ENCODE peak calls at places on chromosomes 12 and 14, in nine cellular contexts. One of them, this sample, is unnamed.
A peak's percentile ranks its signal among the peaks of the same experiment; 100 is the strongest.

GRCh38 chr14:33186656-33187055 is 248.0 kb downstream of the NPAS3 start:
- DNase-seq in NCI-H1436 treated with DMSO at 0.1 percent for 48 hours: no peak
- DNase-seq in stimulated activated naive B cell treated with anti-CD40 and anti-IgM and Interleukin-4, amounts not matched to agents 10 μg/mL and 1 μg/mL and 100 μg/mL, for 72 hours: no peak
- DNase-seq in left ventricle myocardium superior: no peak
- DNase-seq in HCT116: no peak
- DNase-seq in ecto neural progenitor cell: no peak
- DNase-seq in Daoy: no peak
- DNase-seq in NCI-H1694: no peak
- DNase-seq in neural crest cell: no peak
- DNase-seq in this sample: no peak

GRCh38 chr14:59870277-59871165 is at the start of gene RTN1:
- DNase-seq in NCI-H1436 treated with DMSO at 0.1 percent for 48 hours: peak; percentile 6
- DNase-seq in stimulated activated naive B cell treated with anti-CD40 and anti-IgM and Interleukin-4, amounts not matched to agents 10 μg/mL and 1 μg/mL and 100 μg/mL, for 72 hours: no peak
- DNase-seq in left ventricle myocardium superior: peak; percentile 73
- DNase-seq in HCT116: no peak
- DNase-seq in ecto neural progenitor cell: peak; percentile 83
- DNase-seq in Daoy: peak; percentile 77
- DNase-seq in NCI-H1694: peak; percentile 46
- DNase-seq in neural crest cell: peak; percentile 60
- DNase-seq in this sample: peak; percentile 89

GRCh38 chr12:34400986-34401658 is 378.8 kb downstream of the ALG10 start:
- DNase-seq in NCI-H1436 treated with DMSO at 0.1 percent for 48 hours: no peak
- DNase-seq in stimulated activated naive B cell treated with anti-CD40 and anti-IgM and Interleukin-4, amounts not matched to agents 10 μg/mL and 1 μg/mL and 100 μg/mL, for 72 hours: peak; percentile 0
- DNase-seq in left ventricle myocardium superior: peak; percentile 5
- DNase-seq in HCT116: no peak
- DNase-seq in ecto neural progenitor cell: peak; percentile 24
- DNase-seq in Daoy: no peak
- DNase-seq in NCI-H1694: no peak
- DNase-seq in neural crest cell: no peak
- DNase-seq in this sample: no peak

GRCh38 chr12:105444809-105445102 is 114.3 kb downstream of the C12orf75 start:
- DNase-seq in NCI-H1436 treated with DMSO at 0.1 percent for 48 hours: no peak
- DNase-seq in stimulated activated naive B cell treated with anti-CD40 and anti-IgM and Interleukin-4, amounts not matched to agents 10 μg/mL and 1 μg/mL and 100 μg/mL, for 72 hours: no peak
- DNase-seq in left ventricle myocardium superior: no peak
- DNase-seq in HCT116: no peak
- DNase-seq in ecto neural progenitor cell: no peak
- DNase-seq in Daoy: no peak
- DNase-seq in NCI-H1694: no peak
- DNase-seq in neural crest cell: no peak
- DNase-seq in this sample: no peak

GRCh38 chr14:102280376-102280962 is 24.5 kb downstream of the MOK start:
- DNase-seq in NCI-H1436 treated with DMSO at 0.1 percent for 48 hours: no peak
- DNase-seq in stimulated activated naive B cell treated with anti-CD40 and anti-IgM and Interleukin-4, amounts not matched to agents 10 μg/mL and 1 μg/mL and 100 μg/mL, for 72 hours: no peak
- DNase-seq in left ventricle myocardium superior: no peak
- DNase-seq in HCT116: no peak
- DNase-seq in ecto neural progenitor cell: no peak
- DNase-seq in Daoy: peak; percentile 98
- DNase-seq in NCI-H1694: no peak
- DNase-seq in neural crest cell: no peak
- DNase-seq in this sample: no peak

GRCh38 chr12:26434299-26434915 is 239.0 kb downstream of the SSPN start:
- DNase-seq in NCI-H1436 treated with DMSO at 0.1 percent for 48 hours: no peak
- DNase-seq in stimulated activated naive B cell treated with anti-CD40 and anti-IgM and Interleukin-4, amounts not matched to agents 10 μg/mL and 1 μg/mL and 100 μg/mL, for 72 hours: peak; percentile 25
- DNase-seq in left ventricle myocardium superior: no peak
- DNase-seq in HCT116: peak; percentile 61
- DNase-seq in ecto neural progenitor cell: no peak
- DNase-seq in Daoy: peak; percentile 61
- DNase-seq in NCI-H1694: peak; percentile 50
- DNase-seq in neural crest cell: no peak
- DNase-seq in this sample: peak; percentile 56

GRCh38 chr12:6110006-6110405 is 14.5 kb downstream of the VWF start:
- DNase-seq in NCI-H1436 treated with DMSO at 0.1 percent for 48 hours: no peak
- DNase-seq in stimulated activated naive B cell treated with anti-CD40 and anti-IgM and Interleukin-4, amounts not matched to agents 10 μg/mL and 1 μg/mL and 100 μg/mL, for 72 hours: no peak
- DNase-seq in left ventricle myocardium superior: no peak
- DNase-seq in HCT116: no peak
- DNase-seq in ecto neural progenitor cell: no peak
- DNase-seq in Daoy: peak; percentile 37
- DNase-seq in NCI-H1694: no peak
- DNase-seq in neural crest cell: no peak
- DNase-seq in this sample: no peak

GRCh38 chr14:60757617-60758016 is 23.1 kb downstream of the MNAT1 start:
- DNase-seq in NCI-H1436 treated with DMSO at 0.1 percent for 48 hours: no peak
- DNase-seq in stimulated activated naive B cell treated with anti-CD40 and anti-IgM and Interleukin-4, amounts not matched to agents 10 μg/mL and 1 μg/mL and 100 μg/mL, for 72 hours: no peak
- DNase-seq in left ventricle myocardium superior: no peak
- DNase-seq in HCT116: no peak
- DNase-seq in ecto neural progenitor cell: no peak
- DNase-seq in Daoy: no peak
- DNase-seq in NCI-H1694: no peak
- DNase-seq in neural crest cell: no peak
- DNase-seq in this sample: no peak

GRCh38 chr12:13094349-13094748 is 9.1 kb downstream of the GSG1 start:
- DNase-seq in NCI-H1436 treated with DMSO at 0.1 percent for 48 hours: no peak
- DNase-seq in stimulated activated naive B cell treated with anti-CD40 and anti-IgM and Interleukin-4, amounts not matched to agents 10 μg/mL and 1 μg/mL and 100 μg/mL, for 72 hours: peak; percentile 42
- DNase-seq in left ventricle myocardium superior: no peak
- DNase-seq in HCT116: no peak
- DNase-seq in ecto neural progenitor cell: no peak
- DNase-seq in Daoy: peak; percentile 54
- DNase-seq in NCI-H1694: no peak
- DNase-seq in neural crest cell: no peak
- DNase-seq in this sample: no peak

GRCh38 chr14:96156804-96157760 is 47.6 kb upstream of the BDKRB2 start:
- DNase-seq in NCI-H1436 treated with DMSO at 0.1 percent for 48 hours: no peak
- DNase-seq in stimulated activated naive B cell treated with anti-CD40 and anti-IgM and Interleukin-4, amounts not matched to agents 10 μg/mL and 1 μg/mL and 100 μg/mL, for 72 hours: no peak
- DNase-seq in left ventricle myocardium superior: no peak
- DNase-seq in HCT116: no peak
- DNase-seq in ecto neural progenitor cell: peak; percentile 23
- DNase-seq in Daoy: no peak
- DNase-seq in NCI-H1694: no peak
- DNase-seq in neural crest cell: no peak
- DNase-seq in this sample: no peak

GRCh38 chr12:103517161-103517560 is 21.4 kb upstream of the C12orf42 start:
- DNase-seq in NCI-H1436 treated with DMSO at 0.1 percent for 48 hours: no peak
- DNase-seq in stimulated activated naive B cell treated with anti-CD40 and anti-IgM and Interleukin-4, amounts not matched to agents 10 μg/mL and 1 μg/mL and 100 μg/mL, for 72 hours: no peak
- DNase-seq in left ventricle myocardium superior: no peak
- DNase-seq in HCT116: no peak
- DNase-seq in ecto neural progenitor cell: no peak
- DNase-seq in Daoy: no peak
- DNase-seq in NCI-H1694: no peak
- DNase-seq in neural crest cell: no peak
- DNase-seq in this sample: no peak

GRCh38 chr12:72966684-72967083 is 694.5 kb downstream of the TRHDE start:
- DNase-seq in NCI-H1436 treated with DMSO at 0.1 percent for 48 hours: no peak
- DNase-seq in stimulated activated naive B cell treated with anti-CD40 and anti-IgM and Interleukin-4, amounts not matched to agents 10 μg/mL and 1 μg/mL and 100 μg/mL, for 72 hours: no peak
- DNase-seq in left ventricle myocardium superior: no peak
- DNase-seq in HCT116: no peak
- DNase-seq in ecto neural progenitor cell: no peak
- DNase-seq in Daoy: no peak
- DNase-seq in NCI-H1694: no peak
- DNase-seq in neural crest cell: no peak
- DNase-seq in this sample: no peak

GRCh38 chr12:91990525-91990924 is 155.1 kb downstream of the BTG1 start:
- DNase-seq in NCI-H1436 treated with DMSO at 0.1 percent for 48 hours: no peak
- DNase-seq in stimulated activated naive B cell treated with anti-CD40 and anti-IgM and Interleukin-4, amounts not matched to agents 10 μg/mL and 1 μg/mL and 100 μg/mL, for 72 hours: no peak
- DNase-seq in left ventricle myocardium superior: no peak
- DNase-seq in HCT116: no peak
- DNase-seq in ecto neural progenitor cell: no peak
- DNase-seq in Daoy: no peak
- DNase-seq in NCI-H1694: no peak
- DNase-seq in neural crest cell: no peak
- DNase-seq in this sample: no peak

GRCh38 chr14:88212691-88213090 is 110.4 kb downstream of the KCNK10 start:
- DNase-seq in NCI-H1436 treated with DMSO at 0.1 percent for 48 hours: no peak
- DNase-seq in stimulated activated naive B cell treated with anti-CD40 and anti-IgM and Interleukin-4, amounts not matched to agents 10 μg/mL and 1 μg/mL and 100 μg/mL, for 72 hours: no peak
- DNase-seq in left ventricle myocardium superior: no peak
- DNase-seq in HCT116: no peak
- DNase-seq in ecto neural progenitor cell: no peak
- DNase-seq in Daoy: no peak
- DNase-seq in NCI-H1694: no peak
- DNase-seq in neural crest cell: no peak
- DNase-seq in this sample: peak; percentile 81

GRCh38 chr12:49963976-49964815 is 2.5 kb downstream of the AQP5 start:
- DNase-seq in NCI-H1436 treated with DMSO at 0.1 percent for 48 hours: no peak
- DNase-seq in stimulated activated naive B cell treated with anti-CD40 and anti-IgM and Interleukin-4, amounts not matched to agents 10 μg/mL and 1 μg/mL and 100 μg/mL, for 72 hours: no peak
- DNase-seq in left ventricle myocardium superior: no peak
- DNase-seq in HCT116: no peak
- DNase-seq in ecto neural progenitor cell: no peak
- DNase-seq in Daoy: no peak
- DNase-seq in NCI-H1694: no peak
- DNase-seq in neural crest cell: no peak
- DNase-seq in this sample: no peak

GRCh38 chr12:113577464-113578121 is 105.9 kb upstream of the LHX5 start:
- DNase-seq in NCI-H1436 treated with DMSO at 0.1 percent for 48 hours: no peak
- DNase-seq in stimulated activated naive B cell treated with anti-CD40 and anti-IgM and Interleukin-4, amounts not matched to agents 10 μg/mL and 1 μg/mL and 100 μg/mL, for 72 hours: no peak
- DNase-seq in left ventricle myocardium superior: no peak
- DNase-seq in HCT116: no peak
- DNase-seq in ecto neural progenitor cell: no peak
- DNase-seq in Daoy: no peak
- DNase-seq in NCI-H1694: no peak
- DNase-seq in neural crest cell: no peak
- DNase-seq in this sample: no peak

GRCh38 chr12:130421896-130422295 is 84.2 kb downstream of the PIWIL1 start:
- DNase-seq in NCI-H1436 treated with DMSO at 0.1 percent for 48 hours: no peak
- DNase-seq in stimulated activated naive B cell treated with anti-CD40 and anti-IgM and Interleukin-4, amounts not matched to agents 10 μg/mL and 1 μg/mL and 100 μg/mL, for 72 hours: no peak
- DNase-seq in left ventricle myocardium superior: no peak
- DNase-seq in HCT116: no peak
- DNase-seq in ecto neural progenitor cell: no peak
- DNase-seq in Daoy: peak; percentile 60
- DNase-seq in NCI-H1694: no peak
- DNase-seq in neural crest cell: no peak
- DNase-seq in this sample: no peak

GRCh38 chr12:65681226-65681625 is 143.1 kb upstream of the HMGA2 start:
- DNase-seq in NCI-H1436 treated with DMSO at 0.1 percent for 48 hours: no peak
- DNase-seq in stimulated activated naive B cell treated with anti-CD40 and anti-IgM and Interleukin-4, amounts not matched to agents 10 μg/mL and 1 μg/mL and 100 μg/mL, for 72 hours: no peak
- DNase-seq in left ventricle myocardium superior: no peak
- DNase-seq in HCT116: no peak
- DNase-seq in ecto neural progenitor cell: no peak
- DNase-seq in Daoy: no peak
- DNase-seq in NCI-H1694: no peak
- DNase-seq in neural crest cell: no peak
- DNase-seq in this sample: no peak

GRCh38 chr14:89672636-89673279 is 255.7 kb upstream of the FOXN3 start:
- DNase-seq in NCI-H1436 treated with DMSO at 0.1 percent for 48 hours: no peak
- DNase-seq in stimulated activated naive B cell treated with anti-CD40 and anti-IgM and Interleukin-4, amounts not matched to agents 10 μg/mL and 1 μg/mL and 100 μg/mL, for 72 hours: no peak
- DNase-seq in left ventricle myocardium superior: peak; percentile 32
- DNase-seq in HCT116: no peak
- DNase-seq in ecto neural progenitor cell: no peak
- DNase-seq in Daoy: peak; percentile 39
- DNase-seq in NCI-H1694: no peak
- DNase-seq in neural crest cell: no peak
- DNase-seq in this sample: no peak

GRCh38 chr12:47768323-47768811 is 4.7 kb upstream of the SLC48A1 start:
- DNase-seq in NCI-H1436 treated with DMSO at 0.1 percent for 48 hours: no peak
- DNase-seq in stimulated activated naive B cell treated with anti-CD40 and anti-IgM and Interleukin-4, amounts not matched to agents 10 μg/mL and 1 μg/mL and 100 μg/mL, for 72 hours: no peak
- DNase-seq in left ventricle myocardium superior: no peak
- DNase-seq in HCT116: no peak
- DNase-seq in ecto neural progenitor cell: no peak
- DNase-seq in Daoy: peak; percentile 65
- DNase-seq in NCI-H1694: no peak
- DNase-seq in neural crest cell: no peak
- DNase-seq in this sample: no peak

GRCh38 chr14:58533417-58533816 is 104.3 kb upstream of the DACT1 start:
- DNase-seq in NCI-H1436 treated with DMSO at 0.1 percent for 48 hours: no peak
- DNase-seq in stimulated activated naive B cell treated with anti-CD40 and anti-IgM and Interleukin-4, amounts not matched to agents 10 μg/mL and 1 μg/mL and 100 μg/mL, for 72 hours: no peak
- DNase-seq in left ventricle myocardium superior: peak; percentile 33
- DNase-seq in HCT116: no peak
- DNase-seq in ecto neural progenitor cell: no peak
- DNase-seq in Daoy: no peak
- DNase-seq in NCI-H1694: peak; percentile 14
- DNase-seq in neural crest cell: peak; percentile 23
- DNase-seq in this sample: no peak

GRCh38 chr12:103334447-103334846 is 161.3 kb downstream of the C12orf42 start:
- DNase-seq in NCI-H1436 treated with DMSO at 0.1 percent for 48 hours: no peak
- DNase-seq in stimulated activated naive B cell treated with anti-CD40 and anti-IgM and Interleukin-4, amounts not matched to agents 10 μg/mL and 1 μg/mL and 100 μg/mL, for 72 hours: no peak
- DNase-seq in left ventricle myocardium superior: no peak
- DNase-seq in HCT116: no peak
- DNase-seq in ecto neural progenitor cell: no peak
- DNase-seq in Daoy: no peak
- DNase-seq in NCI-H1694: peak; percentile 71
- DNase-seq in neural crest cell: no peak
- DNase-seq in this sample: peak; percentile 6

GRCh38 chr12:113266106-113266895 is 45.0 kb downstream of the TPCN1 start:
- DNase-seq in NCI-H1436 treated with DMSO at 0.1 percent for 48 hours: no peak
- DNase-seq in stimulated activated naive B cell treated with anti-CD40 and anti-IgM and Interleukin-4, amounts not matched to agents 10 μg/mL and 1 μg/mL and 100 μg/mL, for 72 hours: no peak
- DNase-seq in left ventricle myocardium superior: no peak
- DNase-seq in HCT116: no peak
- DNase-seq in ecto neural progenitor cell: no peak
- DNase-seq in Daoy: no peak
- DNase-seq in NCI-H1694: no peak
- DNase-seq in neural crest cell: no peak
- DNase-seq in this sample: no peak

GRCh38 chr12:76284816-76285750 is 63.1 kb downstream of the BBS10 start:
- DNase-seq in NCI-H1436 treated with DMSO at 0.1 percent for 48 hours: no peak
- DNase-seq in stimulated activated naive B cell treated with anti-CD40 and anti-IgM and Interleukin-4, amounts not matched to agents 10 μg/mL and 1 μg/mL and 100 μg/mL, for 72 hours: no peak
- DNase-seq in left ventricle myocardium superior: no peak
- DNase-seq in HCT116: no peak
- DNase-seq in ecto neural progenitor cell: no peak
- DNase-seq in Daoy: no peak
- DNase-seq in NCI-H1694: no peak
- DNase-seq in neural crest cell: no peak
- DNase-seq in this sample: no peak

GRCh38 chr12:20631711-20632110 is 63.4 kb upstream of the SLCO1C1 start:
- DNase-seq in NCI-H1436 treated with DMSO at 0.1 percent for 48 hours: no peak
- DNase-seq in stimulated activated naive B cell treated with anti-CD40 and anti-IgM and Interleukin-4, amounts not matched to agents 10 μg/mL and 1 μg/mL and 100 μg/mL, for 72 hours: no peak
- DNase-seq in left ventricle myocardium superior: no peak
- DNase-seq in HCT116: no peak
- DNase-seq in ecto neural progenitor cell: no peak
- DNase-seq in Daoy: no peak
- DNase-seq in NCI-H1694: no peak
- DNase-seq in neural crest cell: no peak
- DNase-seq in this sample: no peak

GRCh38 chr14:71230897-71231296 is 323.6 kb downstream of the PCNX1 start:
- DNase-seq in NCI-H1436 treated with DMSO at 0.1 percent for 48 hours: no peak
- DNase-seq in stimulated activated naive B cell treated with anti-CD40 and anti-IgM and Interleukin-4, amounts not matched to agents 10 μg/mL and 1 μg/mL and 100 μg/mL, for 72 hours: no peak
- DNase-seq in left ventricle myocardium superior: no peak
- DNase-seq in HCT116: no peak
- DNase-seq in ecto neural progenitor cell: no peak
- DNase-seq in Daoy: no peak
- DNase-seq in NCI-H1694: peak; percentile 21
- DNase-seq in neural crest cell: no peak
- DNase-seq in this sample: no peak

GRCh38 chr12:92297932-92298681 is 152.5 kb upstream of the BTG1 start:
- DNase-seq in NCI-H1436 treated with DMSO at 0.1 percent for 48 hours: no peak
- DNase-seq in stimulated activated naive B cell treated with anti-CD40 and anti-IgM and Interleukin-4, amounts not matched to agents 10 μg/mL and 1 μg/mL and 100 μg/mL, for 72 hours: peak; percentile 29
- DNase-seq in left ventricle myocardium superior: no peak
- DNase-seq in HCT116: no peak
- DNase-seq in ecto neural progenitor cell: no peak
- DNase-seq in Daoy: peak; percentile 57
- DNase-seq in NCI-H1694: no peak
- DNase-seq in neural crest cell: no peak
- DNase-seq in this sample: no peak

GRCh38 chr14:30532264-30532663 is 26.7 kb upstream of the G2E3 start:
- DNase-seq in NCI-H1436 treated with DMSO at 0.1 percent for 48 hours: no peak
- DNase-seq in stimulated activated naive B cell treated with anti-CD40 and anti-IgM and Interleukin-4, amounts not matched to agents 10 μg/mL and 1 μg/mL and 100 μg/mL, for 72 hours: no peak
- DNase-seq in left ventricle myocardium superior: no peak
- DNase-seq in HCT116: no peak
- DNase-seq in ecto neural progenitor cell: no peak
- DNase-seq in Daoy: no peak
- DNase-seq in NCI-H1694: no peak
- DNase-seq in neural crest cell: no peak
- DNase-seq in this sample: no peak

GRCh38 chr12:132284618-132285310 is 44.6 kb downstream of the GALNT9 start:
- DNase-seq in NCI-H1436 treated with DMSO at 0.1 percent for 48 hours: no peak
- DNase-seq in stimulated activated naive B cell treated with anti-CD40 and anti-IgM and Interleukin-4, amounts not matched to agents 10 μg/mL and 1 μg/mL and 100 μg/mL, for 72 hours: no peak
- DNase-seq in left ventricle myocardium superior: no peak
- DNase-seq in HCT116: no peak
- DNase-seq in ecto neural progenitor cell: no peak
- DNase-seq in Daoy: peak; percentile 62
- DNase-seq in NCI-H1694: no peak
- DNase-seq in neural crest cell: no peak
- DNase-seq in this sample: no peak

GRCh38 chr14:44317433-44317746 is 189.7 kb downstream of the FSCB start:
- DNase-seq in NCI-H1436 treated with DMSO at 0.1 percent for 48 hours: no peak
- DNase-seq in stimulated activated naive B cell treated with anti-CD40 and anti-IgM and Interleukin-4, amounts not matched to agents 10 μg/mL and 1 μg/mL and 100 μg/mL, for 72 hours: no peak
- DNase-seq in left ventricle myocardium superior: no peak
- DNase-seq in HCT116: no peak
- DNase-seq in ecto neural progenitor cell: no peak
- DNase-seq in Daoy: peak; percentile 15
- DNase-seq in NCI-H1694: no peak
- DNase-seq in neural crest cell: no peak
- DNase-seq in this sample: no peak

GRCh38 chr12:75908961-75909699 is 122.4 kb downstream of the PHLDA1 start:
- DNase-seq in NCI-H1436 treated with DMSO at 0.1 percent for 48 hours: no peak
- DNase-seq in stimulated activated naive B cell treated with anti-CD40 and anti-IgM and Interleukin-4, amounts not matched to agents 10 μg/mL and 1 μg/mL and 100 μg/mL, for 72 hours: no peak
- DNase-seq in left ventricle myocardium superior: peak; percentile 86
- DNase-seq in HCT116: no peak
- DNase-seq in ecto neural progenitor cell: no peak
- DNase-seq in Daoy: peak; percentile 53
- DNase-seq in NCI-H1694: peak; percentile 84
- DNase-seq in neural crest cell: no peak
- DNase-seq in this sample: no peak